ENCODE peak calls at places on chromosomes 16 and 17, in ten cellular contexts. Y is right lobe of liver, S is H1, B is suprapubic skin, K is prostate gland, H is IMR-90, J is stomach, Z is A549, D is esophagus muscularis mucosa, A is esophagus squamous epithelium. Q is an unnamed sample. For H3K4me1, the result is how much of the 10 kb centered on the place peaks cover.

GRCh38 chr16:67150833-67151396 is at the start of gene B3GNT9:
- DNase-seq in A (no peak), Z (peak), H (peak), S (no peak), K (peak), J (peak), Y (no peak), D (no peak), B (peak), Q (peak)

GRCh38 chr17:65477600-65477999 is 83.8 kb downstream of the AXIN2 start:
- DNase-seq in Y (no peak), S (no peak), Z (no peak), K (no peak), B (no peak), H (no peak), D (no peak), J (no peak), A (no peak), Q (no peak)

GRCh38 chr17:30450125-30451027 is 26.8 kb upstream of the GOSR1 start:
- DNase-seq in D (no peak), J (no peak), B (no peak), S (no peak), Y (peak), Z (peak), K (no peak), A (no peak), H (peak), Q (no peak)

GRCh38 chr17:44014133-44014436 is 678 bp downstream of the TMEM101 start:
- DNase-seq in B (no peak), Z (no peak), Y (peak), A (no peak), K (no peak), H (no peak), S (no peak), J (no peak), D (no peak), Q (no peak)

GRCh38 chr16:10205688-10206087 is 23.5 kb upstream of the GRIN2A start:
- DNase-seq in D (no peak), J (no peak), Z (no peak), H (no peak), Y (no peak), K (no peak), B (no peak), A (no peak), S (no peak), Q (no peak)

GRCh38 chr16:55212791-55213190 is 111.2 kb upstream of the IRX6 start:
- DNase-seq in Y (no peak), H (no peak), S (no peak), K (no peak), A (no peak), J (no peak), B (no peak), Z (no peak), D (no peak), Q (no peak)

GRCh38 chr17:33229499-33229898 is 63.6 kb downstream of the ASIC2 start:
- DNase-seq in S (no peak), H (no peak), B (no peak), D (no peak), K (no peak), J (no peak), A (no peak), Z (no peak), Y (no peak), Q (no peak)

GRCh38 chr16:577796-578195 is 8.0 kb downstream of the PIGQ start:
- DNase-seq in H (no peak), Y (no peak), D (no peak), S (no peak), K (no peak), A (no peak), B (no peak), Z (no peak), J (no peak), Q (no peak)

GRCh38 chr17:40004072-40004471 is 11.2 kb upstream of the CSF3 start:
- DNase-seq in D (no peak), J (no peak), Y (no peak), Z (no peak), B (no peak), H (no peak), A (no peak), K (no peak), S (no peak), Q (no peak)

GRCh38 chr16:57815987-57816745 is 13.9 kb upstream of the KIFC3 start:
- DNase-seq in K (peak), D (peak), A (peak), H (peak), S (no peak), J (peak), Z (peak), B (peak), Y (no peak), Q (peak)

GRCh38 chr16:75660726-75661302 is 13.2 kb downstream of the TERF2IP start:
- DNase-seq in J (no peak), K (no peak), H (no peak), S (no peak), Y (no peak), D (no peak), A (no peak), Z (no peak), B (no peak), Q (no peak)

GRCh38 chr17:17789410-17789809 is 47.4 kb downstream of the SREBF1 start:
- DNase-seq in J (no peak), S (no peak), H (no peak), A (no peak), B (no peak), Z (no peak), D (no peak), Y (no peak), K (no peak), Q (no peak)

GRCh38 chr17:4498461-4499397 is at the start of gene SPNS2:
- DNase-seq in B (no peak), Y (peak), D (no peak), Z (peak), K (peak), S (no peak), H (peak), J (peak), A (no peak), Q (no peak)

GRCh38 chr17:50151041-50151936 is 812 bp upstream of the PPP1R9B start:
- DNase-seq in Z (peak), Y (peak), J (peak), H (peak), S (peak), B (peak), K (peak), D (peak), A (peak), Q (peak)

GRCh38 chr17:44464037-44464436 is 39.2 kb downstream of the GPATCH8 start:
- DNase-seq in Z (no peak), H (peak), B (no peak), J (no peak), D (no peak), S (no peak), Y (no peak), K (no peak), A (no peak), Q (no peak)

GRCh38 chr17:68195667-68196393 is 52.0 kb upstream of the AMZ2 start:
- DNase-seq in S (no peak), B (peak), J (no peak), A (no peak), Z (no peak), Y (no peak), K (no peak), D (no peak), H (no peak), Q (no peak)

GRCh38 chr17:31919802-31920525 is 16.8 kb upstream of the SUZ12 start:
- DNase-seq in H (peak), J (no peak), D (no peak), Z (no peak), K (no peak), S (no peak), Y (no peak), B (no peak), A (no peak), Q (no peak)

GRCh38 chr17:43732961-43733360 is 25.6 kb downstream of the SOST start:
- DNase-seq in A (no peak), D (no peak), K (no peak), H (peak), B (no peak), S (no peak), Y (no peak), J (no peak), Z (no peak), Q (no peak)

GRCh38 chr16:82055728-82056549 is 20.9 kb downstream of the HSD17B2 start:
- DNase-seq in K (peak), B (no peak), D (no peak), S (no peak), J (no peak), H (no peak), A (no peak), Z (no peak), Y (no peak), Q (no peak)

GRCh38 chr17:51647873-51648272 is 387.5 kb downstream of the UTP18 start:
- DNase-seq in A (no peak), J (no peak), K (no peak), Z (peak), D (no peak), Y (no peak), S (no peak), H (no peak), B (no peak), Q (no peak)

GRCh38 chr17:77800832-77801231 is 157.7 kb upstream of the TNRC6C start:
- DNase-seq in Z (no peak), D (no peak), H (no peak), Y (no peak), S (no peak), J (no peak), A (no peak), B (no peak), K (no peak), Q (no peak)

GRCh38 chr16:23595246-23595950 is 718 bp downstream of the NDUFAB1 start:
- DNase-seq in K (no peak), A (no peak), D (no peak), J (no peak), B (no peak), H (no peak), Z (no peak), Y (no peak), S (no peak), Q (no peak)

GRCh38 chr16:27174007-27174406 is 29.3 kb upstream of the KDM8 start:
- DNase-seq in Z (no peak), H (no peak), S (no peak), D (no peak), J (no peak), A (no peak), K (peak), Y (no peak), B (no peak), Q (no peak)

GRCh38 chr17:29747660-29748059 is 124.9 kb upstream of the CORO6 start:
- DNase-seq in D (no peak), S (no peak), K (no peak), J (no peak), Y (no peak), Z (no peak), A (no peak), H (no peak), B (no peak), Q (no peak)

GRCh38 chr17:17837966-17838962 is 1.5 kb upstream of the SREBF1 start:
- DNase-seq in Z (peak), K (peak), H (peak), B (no peak), Y (no peak), J (no peak), S (no peak), D (no peak), A (no peak), Q (peak)

GRCh38 chr17:10727192-10727591 is 2.6 kb downstream of the TMEM220 start:
- DNase-seq in S (no peak), A (no peak), D (no peak), Z (no peak), J (no peak), Y (no peak), B (no peak), K (no peak), H (no peak), Q (no peak)

GRCh38 chr17:21199311-21199710 is 14.7 kb downstream of the TMEM11 start:
- DNase-seq in Z (no peak), J (no peak), Y (no peak), A (no peak), S (peak), K (no peak), D (no peak), B (no peak), H (no peak), Q (no peak)

GRCh38 chr16:27362570-27363245 is 39.3 kb upstream of the IL21R start:
- DNase-seq in D (no peak), K (no peak), H (no peak), J (no peak), S (no peak), Y (no peak), Z (no peak), A (no peak), B (no peak), Q (no peak)

GRCh38 chr17:50070908-50071680 is 15.2 kb downstream of the ITGA3 start:
- DNase-seq in Y (no peak), K (no peak), Z (no peak), S (no peak), D (no peak), H (no peak), J (no peak), A (no peak), B (no peak), Q (no peak)

GRCh38 chr17:12789976-12790805 is 893 bp downstream of the ARHGAP44 start:
- DNase-seq in Y (no peak), K (peak), J (peak), D (no peak), A (no peak), B (peak), Z (no peak), H (no peak), S (no peak), Q (no peak)

GRCh38 chr17:72487731-72488325 is 367.0 kb downstream of the SOX9 start:
- DNase-seq in Z (no peak), Y (peak), H (no peak), B (no peak), K (no peak), A (no peak), J (no peak), D (no peak), S (no peak), Q (no peak)

GRCh38 chr16:3829631-3830536 is 50.6 kb downstream of the CREBBP start:
- DNase-seq in D (peak), J (no peak), K (no peak), B (no peak), H (peak), A (no peak), S (no peak), Y (no peak), Z (no peak), Q (no peak)

GRCh38 chr16:27315333-27316037 is 1.7 kb downstream of the IL4R start:
- DNase-seq in A (no peak), B (peak), S (no peak), H (peak), J (peak), K (peak), Y (peak), D (peak), Z (peak), Q (no peak)

GRCh38 chr17:50451943-50452626 is 16.6 kb downstream of the CHAD start:
- DNase-seq in A (no peak), Z (no peak), Y (no peak), K (no peak), H (no peak), S (no peak), J (no peak), B (no peak), D (no peak), Q (no peak)

GRCh38 chr16:27154573-27155521 is 48.5 kb upstream of the KDM8 start:
- DNase-seq in Y (peak), K (peak), B (no peak), A (no peak), H (peak), J (peak), Z (peak), D (no peak), S (peak), Q (peak)

GRCh38 chr17:26792486-26792885 is 501.4 kb upstream of the WSB1 start:
- DNase-seq in A (no peak), J (no peak), Y (no peak), S (peak), H (peak), Z (no peak), K (no peak), B (no peak), D (no peak), Q (no peak)

GRCh38 chr16:71854369-71854948 is 8.7 kb downstream of the ATXN1L start:
- DNase-seq in B (no peak), S (no peak), Y (no peak), D (no peak), J (no peak), H (no peak), A (no peak), Z (no peak), K (no peak), Q (no peak)

GRCh38 chr17:34024303-34025178 is 230.5 kb upstream of the CCL2 start:
- DNase-seq in Y (no peak), B (no peak), Z (no peak), H (no peak), A (no peak), J (no peak), D (peak), S (no peak), K (no peak), Q (no peak)

GRCh38 chr16:88687254-88687576 is 908 bp upstream of the SNAI3 start:
- DNase-seq in Z (no peak), S (no peak), J (no peak), B (no peak), H (no peak), D (no peak), A (no peak), K (no peak), Y (no peak), Q (no peak)

GRCh38 chr16:28324235-28324886 is 32.0 kb downstream of the SBK1 start:
- DNase-seq in H (no peak), Z (peak), B (no peak), D (no peak), S (no peak), J (peak), A (no peak), Y (no peak), K (peak), Q (no peak)

GRCh38 chr16:12784076-12784475 is 19.6 kb downstream of the CPPED1 start:
- DNase-seq in S (no peak), B (no peak), H (no peak), Z (peak), Y (no peak), K (no peak), D (no peak), J (no peak), A (no peak), Q (no peak)

GRCh38 chr16:12788758-12789157 is 14.9 kb downstream of the CPPED1 start:
- DNase-seq in K (no peak), S (no peak), A (no peak), H (no peak), B (no peak), Z (no peak), D (no peak), Y (no peak), J (no peak), Q (no peak)

GRCh38 chr16:12791340-12791739 is 12.3 kb downstream of the CPPED1 start:
- DNase-seq in H (no peak), A (no peak), K (no peak), B (no peak), J (no peak), Y (no peak), Z (no peak), S (no peak), D (no peak), Q (no peak)

GRCh38 chr16:12781777-12782176 is 21.9 kb downstream of the CPPED1 start:
- DNase-seq in B (no peak), K (no peak), S (no peak), D (no peak), Z (no peak), H (no peak), A (no peak), Y (no peak), J (no peak), Q (no peak)

DNA sequence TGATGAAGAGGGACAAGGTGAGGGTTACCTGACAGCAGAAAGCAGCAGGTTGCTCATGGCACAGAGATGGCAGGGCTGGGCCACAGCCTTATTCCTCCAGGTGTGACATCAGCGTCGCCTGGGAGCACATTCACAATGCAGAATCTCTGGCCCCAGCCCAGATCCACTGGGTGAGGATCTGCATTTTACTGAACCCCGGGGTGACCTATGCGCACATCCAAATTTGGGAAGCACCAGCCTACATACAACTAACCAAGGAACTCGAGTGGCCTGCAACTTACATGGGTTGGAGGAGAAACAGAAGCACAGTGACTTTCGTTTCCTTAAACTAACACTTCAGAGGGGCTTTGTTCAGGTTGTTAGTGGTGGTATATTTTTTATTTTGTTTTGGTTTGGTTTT is 17.6 kb downstream of the CPPED1 start:
- DNase-seq in H (no peak), J (no peak), K (no peak), S (no peak), Y (no peak), Z (no peak), A (no peak), B (no peak), D (no peak), Q (no peak)
- TF ChIP-seq POLR2A in H (no peak), J (no peak), K (no peak), S (no peak), Y (no peak), Z (no peak), A (no peak), B (no peak), D (no peak), Q (no peak)

GRCh38 chr16:8254425-8254824 is 335.9 kb downstream of the TMEM114 start:
- DNase-seq in S (no peak), H (no peak), D (peak), J (no peak), K (no peak), Z (no peak), Y (no peak), B (no peak), A (no peak), Q (no peak)
- H3K4me1 ChIP-seq in S (under half), H (under half), D (under half), J (under half), K (under half), Z (under half), Y (under half), B (under half), A (under half), Q (under half)

GRCh38 chr16:19524866-19525723 is 1.4 kb downstream of the CCP110 start:
- DNase-seq in B (no peak), J (no peak), Y (no peak), A (no peak), Z (no peak), K (no peak), H (peak), D (no peak), S (no peak), Q (no peak)

GRCh38 chr16:19524356-19524865 is 669 bp downstream of the CCP110 start:
- DNase-seq in Y (no peak), Z (no peak), B (no peak), K (no peak), A (no peak), J (no peak), S (no peak), D (no peak), H (no peak), Q (no peak)

GRCh38 chr16:19522369-19523159 is 666 bp upstream of the GDE1 start:
- DNase-seq in J (no peak), D (no peak), K (no peak), H (no peak), Y (no peak), S (no peak), A (no peak), Z (no peak), B (no peak), Q (no peak)

GRCh38 chr16:19523184-19523558 is 571 bp upstream of the CCP110 start:
- DNase-seq in Y (no peak), Z (no peak), S (no peak), K (no peak), D (no peak), A (no peak), H (no peak), B (no peak), J (no peak), Q (no peak)

DNA sequence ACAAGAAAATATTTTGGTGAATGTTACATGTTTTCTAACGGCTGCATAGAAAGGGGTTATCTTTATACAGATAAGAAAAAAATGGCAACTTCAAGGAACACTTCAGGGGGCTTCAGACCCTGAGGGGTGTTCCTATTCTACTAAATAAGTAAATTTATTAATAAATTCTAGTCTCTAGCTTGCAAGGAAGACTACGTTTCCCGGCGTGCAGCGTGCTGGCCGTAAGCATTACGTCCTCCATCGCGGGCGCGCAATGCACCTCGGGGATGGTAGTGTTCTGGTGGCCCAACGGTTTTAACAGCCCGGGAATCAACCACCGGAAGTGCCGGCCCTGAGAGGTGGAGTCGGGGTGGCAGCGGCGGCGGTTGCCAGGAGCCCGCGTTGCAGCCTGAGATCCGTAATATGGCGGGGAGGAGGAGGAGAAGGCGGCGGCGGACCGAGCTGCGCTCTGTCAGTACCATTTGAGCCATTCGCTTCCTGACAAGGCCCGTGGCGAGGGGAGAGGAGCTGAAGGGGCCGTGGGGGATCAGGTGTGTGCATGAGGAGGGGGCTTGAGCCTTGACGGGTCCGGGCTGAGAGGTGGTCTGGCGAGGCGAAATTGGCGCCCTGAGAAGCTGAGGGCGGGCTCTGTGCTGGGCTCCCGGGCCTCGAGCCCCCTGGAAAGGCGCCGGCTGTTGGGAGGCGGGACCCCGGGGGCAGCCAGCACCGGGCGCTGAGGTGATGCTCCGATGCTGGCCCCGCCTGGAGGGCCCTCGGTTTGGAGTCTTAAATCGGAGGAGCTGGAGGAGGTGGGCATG is at the start of gene CCP110:
- DNase-seq in Y (peak), A (peak), D (peak), H (peak), B (peak), J (peak), S (peak), K (peak), Z (peak), Q (peak)
- TF ChIP-seq POLR2A in Y (peak), A (peak), D (no peak), H (peak), B (no peak), J (no peak), S (no peak), K (peak), Z (peak), Q (no peak)

GRCh38 chr17:76492250-76492988 is 8.8 kb downstream of the RHBDF2 start:
- DNase-seq in Z (no peak), D (no peak), S (no peak), A (no peak), B (no peak), J (no peak), Y (no peak), K (no peak), H (no peak), Q (no peak)
- H3K4me1 ChIP-seq in Z (under half), D (under half), S (under half), A (under half), B (under half), J (under half), Y (under half), K (under half), H (under half), Q (under half)